ENCODE peak calls at places on chromosomes 2 and 18, in six cellular contexts. B, S, F, V, J and M are unnamed samples. For H3K4me1, the result is how much of the 10 kb centered on the place peaks cover.

GRCh38 chr2:15155959-15156574 is 405.1 kb downstream of the NBAS start:
- DNase-seq in B (no peak), S (peak), F (peak), V (no peak), J (no peak), M (no peak)

GRCh38 chr2:203534486-203535077 is 519 bp downstream of the RAPH1 start:
- DNase-seq in B (no peak), S (peak), F (peak), V (no peak), J (no peak), M (no peak)

GRCh38 chr18:77131652-77132368 is 773 bp downstream of the MBP start:
- DNase-seq in B (peak), S (peak), F (peak), V (peak), J (peak), M (peak)

GRCh38 chr2:112195167-112195766 is 57.1 kb downstream of the FBLN7 start:
- DNase-seq in B (no peak), S (no peak), F (no peak), V (no peak), J (no peak), M (no peak)

GRCh38 chr2:240964854-240965295 is 33.5 kb upstream of the SNED1 start:
- DNase-seq in B (no peak), S (no peak), F (no peak), V (no peak), J (no peak), M (no peak)

GRCh38 chr2:6806605-6807004 is 59.1 kb downstream of the CMPK2 start:
- DNase-seq in B (no peak), S (no peak), F (no peak), V (no peak), J (no peak), M (no peak)

GRCh38 chr2:237459741-237460174 is 27.3 kb upstream of the MLPH start:
- DNase-seq in B (no peak), S (no peak), F (no peak), V (no peak), J (no peak), M (no peak)

GRCh38 chr2:69306897-69307695 is 79.9 kb downstream of the GFPT1 start:
- DNase-seq in B (peak), S (peak), F (peak), V (peak), J (peak), M (peak)

GRCh38 chr2:55422876-55423275 is 3.2 kb upstream of the CCDC88A start:
- DNase-seq in B (no peak), S (no peak), F (no peak), V (no peak), J (no peak), M (no peak)

GRCh38 chr2:55420901-55421300 is 1.2 kb upstream of the CCDC88A start:
- DNase-seq in B (no peak), S (no peak), F (no peak), V (no peak), J (no peak), M (no peak)

GRCh38 chr2:55420244-55420713 is 623 bp upstream of the CCDC88A start:
- DNase-seq in B (no peak), S (no peak), F (no peak), V (no peak), J (no peak), M (no peak)

GRCh38 chr2:55419514-55420243 is at the start of gene CCDC88A:
- DNase-seq in B (peak), S (peak), F (peak), V (peak), J (peak), M (peak)

DNA sequence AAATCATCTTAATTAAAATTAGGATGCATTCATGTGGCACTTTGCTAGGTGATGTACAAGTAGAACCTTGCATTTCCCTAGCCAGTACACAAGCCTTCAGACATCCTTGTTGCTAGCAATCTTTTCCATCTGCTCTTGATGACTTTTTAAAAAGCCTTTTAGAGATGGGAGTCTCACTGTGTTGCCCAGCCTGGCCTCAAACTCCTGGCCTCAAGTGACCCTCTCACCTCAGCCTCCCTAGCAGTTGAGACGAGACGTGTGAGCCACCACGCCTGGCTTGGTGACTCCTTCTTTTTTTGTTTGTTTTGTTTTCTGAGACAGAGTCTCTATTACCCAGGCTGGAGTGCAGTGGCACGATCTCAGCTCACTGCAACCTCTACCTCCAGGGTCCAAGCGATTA is 1.7 kb upstream of the CCDC88A start:
- DNase-seq in B (no peak), S (no peak), F (no peak), V (no peak), J (no peak), M (no peak)
- H3K4me1 ChIP-seq in B (under half), S (under half), F (under half), V (under half), J (under half), M (under half)

GRCh38 chr2:47039502-47039870 is 115.6 kb downstream of the STPG4 start:
- DNase-seq in B (no peak), S (no peak), F (no peak), V (no peak), J (no peak), M (no peak)
- H3K4me1 ChIP-seq in B (half or more), S (under half), F (half or more), V (under half), J (half or more), M (under half)

DNA sequence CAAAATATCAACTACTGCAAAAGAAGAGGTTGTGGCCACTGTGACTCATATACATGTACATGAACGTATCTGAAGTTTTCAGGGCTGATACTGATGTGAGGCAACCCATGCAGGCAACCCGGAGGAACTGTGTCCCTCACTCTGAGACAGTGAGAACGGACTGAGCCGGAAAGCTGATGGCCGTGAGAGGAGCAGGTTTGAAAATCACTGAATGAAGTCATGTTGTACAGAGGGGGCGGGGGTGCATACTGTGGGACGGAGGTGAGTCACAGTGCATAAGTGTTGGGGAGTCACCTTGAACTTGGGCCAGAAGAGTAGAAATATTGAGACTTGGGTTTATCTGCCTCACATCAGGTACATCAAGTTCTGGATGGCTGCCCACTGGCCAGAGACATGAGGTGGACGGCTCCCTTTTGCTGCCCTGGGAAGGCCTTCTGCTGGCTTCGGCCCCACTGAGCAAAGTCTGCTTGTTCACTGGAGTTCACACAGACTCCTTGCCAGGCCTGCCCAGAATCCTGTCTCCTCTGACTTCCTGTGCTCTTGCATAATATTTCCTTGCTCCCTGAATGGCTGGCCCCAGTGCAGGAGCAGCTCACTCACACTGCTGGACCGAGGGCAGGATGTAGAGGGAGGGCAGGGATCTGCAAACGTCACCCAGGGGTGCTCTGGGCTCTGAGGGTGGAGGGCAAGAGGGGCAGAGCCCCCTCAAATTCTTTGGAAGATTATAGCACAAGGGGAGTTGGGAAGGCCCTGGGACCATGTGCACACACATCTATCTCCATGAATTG is 18.1 kb downstream of the EPAS1 start:
- DNase-seq in B (peak), S (no peak), F (peak), V (peak), J (peak), M (peak)
- H3K4me1 ChIP-seq in B (under half), S (under half), F (under half), V (half or more), J (half or more), M (under half)

DNA sequence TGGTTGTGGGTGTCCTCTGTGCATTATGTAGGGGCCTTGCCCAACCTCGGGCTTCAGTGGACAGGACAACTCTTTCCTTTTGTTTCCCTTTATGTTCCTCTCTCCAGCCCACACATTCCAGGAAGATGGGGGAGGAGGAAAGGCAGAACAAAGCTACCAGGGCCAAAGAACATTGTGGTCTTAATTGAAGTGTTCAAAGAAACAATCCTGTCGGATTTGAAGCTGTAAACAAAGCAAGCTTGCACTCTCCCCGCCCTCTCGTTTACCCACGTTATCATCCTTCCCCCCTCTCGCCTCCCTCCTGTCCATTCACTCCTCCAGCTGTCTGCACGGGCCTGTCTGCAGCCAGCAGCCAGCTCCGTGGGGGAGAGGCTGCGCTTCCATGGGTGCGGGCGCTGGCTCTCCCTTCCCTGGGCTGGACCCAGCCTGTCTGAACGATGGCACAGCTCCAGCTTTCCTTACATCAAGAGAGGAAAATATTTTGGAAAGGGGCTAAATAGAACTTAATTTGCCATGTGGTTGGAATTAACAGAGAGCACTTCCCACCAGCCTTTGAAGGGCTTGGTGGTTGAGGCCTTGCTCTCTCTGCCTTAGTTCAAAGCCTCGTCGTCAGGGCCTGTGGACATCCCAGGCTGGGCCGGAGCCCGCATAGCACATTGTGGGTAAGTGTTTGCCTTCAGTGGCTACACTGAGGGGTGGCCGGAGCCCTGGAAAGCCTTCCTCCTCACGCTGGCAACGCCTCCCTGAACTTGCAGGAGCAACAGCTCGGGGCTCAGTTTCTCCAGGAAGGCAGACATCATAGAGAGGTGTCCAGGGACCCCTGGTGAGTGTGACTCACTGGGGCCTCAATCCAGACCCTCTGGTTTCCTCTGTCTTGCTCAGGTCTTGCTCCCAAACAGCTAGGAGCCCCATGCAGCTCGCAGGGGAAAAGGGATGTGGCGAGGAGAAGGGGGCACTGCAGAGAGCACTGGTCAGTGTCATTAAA is 60.6 kb upstream of the HS6ST1 start:
- DNase-seq in B (peak), S (no peak), F (peak), V (peak), J (peak), M (peak)
- H3K4me1 ChIP-seq in B (half or more), S (under half), F (under half), V (under half), J (under half), M (under half)

GRCh38 chr2:62216113-62216512 is 20.2 kb downstream of the B3GNT2 start:
- DNase-seq in B (no peak), S (no peak), F (no peak), V (no peak), J (no peak), M (no peak)
- H3K4me1 ChIP-seq in B (under half), S (under half), F (half or more), V (half or more), J (half or more), M (under half)

DNA sequence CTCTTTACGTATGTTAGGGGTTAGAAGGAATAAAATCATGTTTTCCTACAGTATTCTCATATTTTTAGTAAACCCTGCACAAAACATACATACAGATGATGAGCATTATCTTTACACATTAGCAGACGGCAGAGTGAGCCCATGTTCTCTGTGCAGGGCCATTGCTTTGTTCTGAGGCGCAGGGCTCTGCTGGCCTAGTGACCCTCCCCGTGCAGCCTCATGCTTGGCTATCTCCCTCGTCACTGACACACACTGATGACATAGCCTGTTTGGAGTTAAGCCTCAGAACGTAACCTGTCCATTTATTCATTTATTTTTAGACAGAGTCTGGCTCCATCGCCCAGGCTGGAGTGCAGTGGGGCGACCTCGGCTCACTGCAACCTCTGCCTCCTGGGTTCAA is 115.9 kb upstream of the FOSL2 start:
- DNase-seq in B (no peak), S (no peak), F (no peak), V (no peak), J (peak), M (no peak)
- H3K4me1 ChIP-seq in B (under half), S (under half), F (under half), V (under half), J (under half), M (under half)